ENCODE peak calls at places on chromosomes 12 and 14, in four cellular contexts. C is fibroblast of pulmonary artery; E is NCI-H187; N is stimulated activated naive CD8-positive, alpha-beta T cell treated with anti-CD3 and anti-CD28 coated beads, Interleukin-15, amount 100 ng/mL, for 72 hours. H is an unnamed sample.

GRCh38 chr14:22872833-22873520 is 1.4 kb downstream of the LRP10 start:
- DNase-seq in C (peak; percentile 21), N (no peak), E (no peak), H (peak; percentile 3)

GRCh38 chr12:122785503-122785902 is 11.1 kb downstream of the CCDC62 start:
- DNase-seq in E (no peak), C (no peak), N (no peak), H (no peak)

GRCh38 chr12:19646599-19646998 is 207.3 kb downstream of the AEBP2 start:
- DNase-seq in N (no peak), C (no peak), E (no peak), H (no peak)

GRCh38 chr12:132847363-132848356 is 19.0 kb upstream of the GOLGA3 start:
- DNase-seq in N (no peak), E (no peak), C (no peak), H (no peak)

GRCh38 chr14:90535556-90535930 is 138.7 kb downstream of the CALM1 start:
- DNase-seq in N (no peak), E (no peak), C (no peak), H (no peak)

GRCh38 chr12:108637222-108637621 is 3.5 kb upstream of the SELPLG start:
- DNase-seq in E (no peak), C (no peak), N (no peak), H (no peak)

GRCh38 chr14:102857444-102857843 is 65.0 kb upstream of the AMN start:
- DNase-seq in E (no peak), N (no peak), C (peak; percentile 26), H (peak; percentile 54)

GRCh38 chr14:93832076-93832475 is 43.8 kb upstream of the PRIMA1 start:
- DNase-seq in E (no peak), C (no peak), N (no peak), H (no peak)

GRCh38 chr12:9973951-9974350 is 2.7 kb downstream of the CLEC12A start:
- DNase-seq in N (no peak), C (no peak), E (no peak), H (no peak)

GRCh38 chr14:65226824-65227604 is 124.7 kb upstream of the MAX start:
- DNase-seq in N (no peak), E (no peak), C (peak; percentile 78), H (no peak)

GRCh38 chr12:65825573-65826512 is 1.6 kb downstream of the HMGA2 start:
- DNase-seq in N (peak; percentile 10), E (no peak), C (peak; percentile 54), H (peak; percentile 53)

GRCh38 chr14:71139058-71139946 is 232.0 kb downstream of the PCNX1 start:
- DNase-seq in E (peak; percentile 29), C (peak; percentile 73), N (peak; percentile 58), H (no peak)

GRCh38 chr14:71206766-71207371 is 299.6 kb downstream of the PCNX1 start:
- DNase-seq in N (no peak), C (peak; percentile 91), E (no peak), H (peak; percentile 91)

GRCh38 chr14:47511829-47512228 is 163.6 kb downstream of the MDGA2 start:
- DNase-seq in C (no peak), E (no peak), N (no peak), H (no peak)

GRCh38 chr12:22879203-22879602 is 254.2 kb downstream of the ETNK1 start:
- DNase-seq in E (no peak), C (no peak), N (no peak), H (no peak)

GRCh38 chr14:104729835-104730181 is 5.8 kb downstream of the ADSS1 start:
- DNase-seq in N (no peak), C (no peak), E (no peak), H (no peak)

GRCh38 chr14:26709019-26709418 is 111.2 kb upstream of the NOVA1 start:
- DNase-seq in C (peak; percentile 71), E (no peak), N (no peak), H (peak; percentile 63)

GRCh38 chr14:68458840-68459469 is 333.9 kb downstream of the ZFP36L1 start:
- DNase-seq in C (peak; percentile 73), E (no peak), N (no peak), H (peak; percentile 95)

GRCh38 chr12:1932264-1932777 is 13.9 kb upstream of the CACNA2D4 start:
- DNase-seq in C (no peak), N (no peak), E (peak; percentile 11), H (peak; percentile 34)

GRCh38 chr12:109052415-109053323 is at the start of gene USP30:
- DNase-seq in C (peak; percentile 91), E (peak; percentile 78), N (peak; percentile 85), H (peak; percentile 77)

GRCh38 chr14:102028733-102029132 is 58.1 kb downstream of the HSP90AA1 start:
- DNase-seq in C (peak; percentile 31), N (no peak), E (no peak), H (peak; percentile 87)

GRCh38 chr12:91883811-91884210 is 261.8 kb downstream of the BTG1 start:
- DNase-seq in N (no peak), C (no peak), E (no peak), H (no peak)

GRCh38 chr12:29781705-29782266 is 2.0 kb downstream of the TMTC1 start:
- DNase-seq in C (no peak), E (no peak), N (no peak), H (no peak)

GRCh38 chr12:47307680-47308399 is 228.1 kb upstream of the AMIGO2 start:
- DNase-seq in N (peak; percentile 74), C (peak; percentile 89), E (no peak), H (peak; percentile 48)

GRCh38 chr12:70154960-70155589 is 88.2 kb upstream of the CNOT2 start:
- DNase-seq in N (no peak), C (peak; percentile 16), E (no peak), H (no peak)

GRCh38 chr14:101360045-101360931 is 201.0 kb upstream of the DIO3 start:
- DNase-seq in E (peak; percentile 75), C (no peak), N (no peak), H (no peak)

GRCh38 chr12:92553389-92553788 is 149.4 kb upstream of the PLEKHG7 start:
- DNase-seq in C (peak; percentile 35), E (no peak), N (no peak), H (no peak)

GRCh38 chr12:75196865-75197264 is 12.8 kb downstream of the KCNC2 start:
- DNase-seq in C (no peak), E (no peak), N (no peak), H (no peak)

GRCh38 chr14:78970677-78971076 is 800.5 kb downstream of the NRXN3 start:
- DNase-seq in N (no peak), E (peak; percentile 79), C (peak; percentile 16), H (peak; percentile 40)

GRCh38 chr14:93186461-93186860 is 1.3 kb downstream of the LYSET start:
- DNase-seq in E (no peak), C (no peak), N (no peak), H (no peak)

GRCh38 chr12:55820679-55821078 is 2.8 kb downstream of the ORMDL2 start:
- DNase-seq in C (peak; percentile 44), E (no peak), N (no peak), H (no peak)

H was measured in astrocyte.